ENCODE peak calls at places on chromosomes 2 and 18, in nine cellular contexts. Q is cardiac muscle cell; U is tibial nerve; E is BJ; T is bronchial epithelial cell; S is psoas muscle; V is lower lobe of right lung; J is upper lobe of right lung; N is CD8-positive, alpha-beta T cell. M is an unnamed sample.
A peak's percentile ranks its signal among the peaks of the same experiment; 100 is the strongest.

GRCh38 chr2:26185304-26185928 is 12.5 kb downstream of the GAREM2 start:
- DNase-seq in Q (no peak), U (no peak), E (no peak), T (no peak), S (no peak), V (no peak), J (no peak), N (no peak), M (no peak)

GRCh38 chr2:161990741-161991140 is 83.3 kb downstream of the DPP4 start:
- DNase-seq in Q (no peak), U (no peak), E (peak; percentile 82), T (peak; percentile 91), S (no peak), V (no peak), J (no peak), N (no peak), M (no peak)

GRCh38 chr2:178574789-178575188 is 94.5 kb downstream of the PLEKHA3 start:
- DNase-seq in Q (no peak), U (no peak), E (no peak), T (no peak), S (no peak), V (no peak), J (no peak), N (no peak), M (no peak)

GRCh38 chr2:96116879-96117533 is 635 bp upstream of the ADRA2B start:
- DNase-seq in Q (peak; percentile 87), U (no peak), E (no peak), T (no peak), S (peak; percentile 67), V (peak; percentile 65), J (peak; percentile 80), N (peak; percentile 31), M (peak; percentile 34)

GRCh38 chr2:221552282-221552681 is 19.8 kb downstream of the EPHA4 start:
- DNase-seq in Q (peak; percentile 34), U (no peak), E (no peak), T (no peak), S (no peak), V (no peak), J (no peak), N (no peak), M (no peak)

GRCh38 chr2:240999873-241000541 is 1.6 kb downstream of the SNED1 start:
- DNase-seq in Q (no peak), U (peak; percentile 11), E (no peak), T (no peak), S (peak; percentile 51), V (peak; percentile 46), J (peak; percentile 66), N (no peak), M (no peak)

GRCh38 chr2:100683231-100683630 is 120.4 kb downstream of the PDCL3 start:
- DNase-seq in Q (no peak), U (no peak), E (no peak), T (no peak), S (no peak), V (no peak), J (no peak), N (no peak), M (no peak)

GRCh38 chr18:41113885-41114482 is 841.0 kb upstream of the PIK3C3 start:
- DNase-seq in Q (no peak), U (no peak), E (no peak), T (peak; percentile 38), S (no peak), V (no peak), J (no peak), N (no peak), M (no peak)

GRCh38 chr2:49278141-49278540 is 123.8 kb upstream of the FSHR start:
- DNase-seq in Q (no peak), U (no peak), E (no peak), T (no peak), S (no peak), V (no peak), J (no peak), N (no peak), M (no peak)
- H3K36me3 ChIP-seq in Q (no peaks in the 10 kb centered on the region), U (no peaks in the 10 kb centered on the region), E (no peaks in the 10 kb centered on the region), T (no peaks in the 10 kb centered on the region), S (no peaks in the 10 kb centered on the region), V (no peaks in the 10 kb centered on the region), J (no peaks in the 10 kb centered on the region), N (no peaks in the 10 kb centered on the region), M (no peaks in the 10 kb centered on the region)

GRCh38 chr2:134226561-134226960 is 27.3 kb upstream of the MGAT5 start:
- DNase-seq in Q (no peak), U (no peak), E (no peak), T (no peak), S (no peak), V (no peak), J (no peak), N (no peak), M (no peak)

GRCh38 chr2:134230885-134231284 is 23.0 kb upstream of the MGAT5 start:
- DNase-seq in Q (no peak), U (no peak), E (no peak), T (no peak), S (no peak), V (no peak), J (no peak), N (no peak), M (no peak)

GRCh38 chr2:134229540-134229939 is 24.3 kb upstream of the MGAT5 start:
- DNase-seq in Q (no peak), U (no peak), E (no peak), T (no peak), S (no peak), V (no peak), J (no peak), N (no peak), M (no peak)

GRCh38 chr2:134227666-134228065 is 26.2 kb upstream of the MGAT5 start:
- DNase-seq in Q (no peak), U (no peak), E (no peak), T (no peak), S (no peak), V (no peak), J (no peak), N (no peak), M (no peak)

DNA sequence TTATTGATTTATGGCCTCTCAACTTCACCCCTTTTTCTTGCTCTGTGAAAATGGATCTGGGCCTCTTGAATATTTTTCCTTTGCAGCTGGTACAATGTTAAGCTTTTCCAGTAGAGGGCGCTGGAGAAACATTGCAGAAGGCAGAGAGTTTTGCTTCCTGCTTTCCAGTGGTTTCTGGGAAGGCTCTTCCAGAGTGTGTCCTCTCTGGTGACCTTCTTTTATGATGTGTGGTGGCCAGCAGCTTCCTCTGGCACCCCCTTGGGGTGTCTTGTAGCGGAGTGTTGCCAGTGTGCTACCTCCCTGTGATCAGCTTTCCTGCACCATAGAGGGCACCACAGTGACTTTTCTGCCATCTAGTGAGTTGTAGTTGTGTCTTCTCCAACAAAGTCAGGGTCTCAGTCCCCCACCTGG is 25.4 kb upstream of the MGAT5 start:
- DNase-seq in Q (no peak), U (no peak), E (no peak), T (no peak), S (no peak), V (no peak), J (no peak), N (no peak), M (no peak)
- TF ChIP-seq CTCF in Q (peak; percentile 36), U (no peak), E (peak; percentile 29), T (peak; percentile 8), S (peak; percentile 18), V (peak; percentile 42), J (peak; percentile 44), N (no peak), M (no peak)

GRCh38 chr2:3470856-3471737 is 48.2 kb downstream of the ADI1 start:
- DNase-seq in Q (no peak), U (no peak), E (no peak), T (no peak), S (peak; percentile 82), V (peak; percentile 29), J (no peak), N (no peak), M (no peak)

GRCh38 chr2:3469486-3469885 is 49.8 kb downstream of the ADI1 start:
- DNase-seq in Q (no peak), U (no peak), E (no peak), T (no peak), S (peak; percentile 45), V (peak; percentile 41), J (no peak), N (no peak), M (no peak)

GRCh38 chr2:3468296-3468988 is 50.9 kb downstream of the ADI1 start:
- DNase-seq in Q (no peak), U (no peak), E (no peak), T (no peak), S (peak; percentile 31), V (peak; percentile 22), J (peak; percentile 56), N (no peak), M (no peak)

GRCh38 chr2:3472296-3472695 is 47.0 kb downstream of the ADI1 start:
- DNase-seq in Q (no peak), U (no peak), E (no peak), T (no peak), S (no peak), V (peak; percentile 25), J (no peak), N (no peak), M (no peak)

GRCh38 chr2:3470166-3470651 is 49.1 kb downstream of the ADI1 start:
- DNase-seq in Q (no peak), U (peak; percentile 83), E (peak; percentile 68), T (peak; percentile 74), S (peak; percentile 92), V (peak; percentile 78), J (peak; percentile 85), N (no peak), M (peak; percentile 38)
- H3K36me3 ChIP-seq in Q (peaks cover 12% of the 10 kb centered on the region), U (no peaks in the 10 kb centered on the region), E (peaks cover 20% of the 10 kb centered on the region), T (peaks cover 22% of the 10 kb centered on the region), S (peaks cover 45% of the 10 kb centered on the region), V (peaks cover 94% of the 10 kb centered on the region), J (peaks cover 73% of the 10 kb centered on the region), N (peaks cover 45% of the 10 kb centered on the region), M (no peaks in the 10 kb centered on the region)

GRCh38 chr2:234816056-234816455 is 135.8 kb upstream of the SH3BP4 start:
- DNase-seq in Q (no peak), U (no peak), E (no peak), T (no peak), S (peak; percentile 60), V (no peak), J (no peak), N (no peak), M (no peak)

GRCh38 chr2:234823196-234823876 is 128.5 kb upstream of the SH3BP4 start:
- DNase-seq in Q (no peak), U (peak; percentile 40), E (no peak), T (no peak), S (peak; percentile 69), V (no peak), J (no peak), N (no peak), M (no peak)

GRCh38 chr2:234816491-234816890 is 135.3 kb upstream of the SH3BP4 start:
- DNase-seq in Q (no peak), U (no peak), E (no peak), T (no peak), S (no peak), V (no peak), J (no peak), N (no peak), M (no peak)

GRCh38 chr2:234821946-234822470 is 129.8 kb upstream of the SH3BP4 start:
- DNase-seq in Q (no peak), U (no peak), E (no peak), T (no peak), S (no peak), V (no peak), J (no peak), N (no peak), M (no peak)

DNA sequence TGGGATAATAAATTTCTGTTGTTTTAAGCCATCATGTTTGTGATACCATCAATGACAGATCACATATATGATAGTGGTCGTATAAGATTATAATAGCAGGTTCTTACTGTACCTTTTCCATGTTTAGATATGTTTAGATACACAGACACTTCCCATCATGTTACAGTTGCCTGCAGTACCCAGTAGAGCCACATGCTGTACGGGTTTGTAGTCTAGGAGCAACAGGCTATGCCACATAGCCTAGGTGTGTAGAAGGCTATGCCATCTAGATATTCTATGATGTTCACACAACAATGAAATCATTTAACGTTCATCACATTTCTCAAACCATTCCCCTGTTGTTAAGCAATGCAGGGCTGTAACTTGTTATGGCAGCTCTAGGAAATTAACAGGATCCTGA is 132.9 kb upstream of the SH3BP4 start:
- DNase-seq in Q (no peak), U (no peak), E (no peak), T (no peak), S (no peak), V (no peak), J (no peak), N (no peak), M (no peak)
- TF ChIP-seq CTCF in Q (no peak), U (no peak), E (no peak), T (peak; percentile 13), S (no peak), V (no peak), J (no peak), N (no peak), M (no peak)